ENCODE peak calls at places on chromosomes 3 and 15, in four cellular contexts. C, W, U and E are unnamed samples.

GRCh38 chr15:66796343-66796742 is 94.3 kb downstream of the SMAD6 start:
- DNase-seq in C (no peak), W (no peak), U (no peak), E (no peak)

GRCh38 chr15:57079907-57080750 is 161.7 kb downstream of the TCF12 start:
- DNase-seq in C (no peak), W (no peak), U (no peak), E (no peak)

GRCh38 chr3:20668411-20668810 is 482.4 kb upstream of the SGO1 start:
- DNase-seq in C (no peak), W (no peak), U (no peak), E (no peak)

GRCh38 chr3:194508486-194509449 is 22.0 kb upstream of the ATP13A3 start:
- DNase-seq in C (no peak), W (no peak), U (no peak), E (no peak)

GRCh38 chr15:80250614-80251504 is 1.2 kb downstream of the CTXND1 start:
- DNase-seq in C (no peak), W (no peak), U (no peak), E (no peak)

GRCh38 chr15:74958908-74959642 is 2.5 kb upstream of the RPP25 start:
- DNase-seq in C (no peak), W (no peak), U (no peak), E (no peak)

GRCh38 chr15:47820047-47820779 is 102.9 kb downstream of the SEMA6D start:
- DNase-seq in C (no peak), W (no peak), U (no peak), E (no peak)

GRCh38 chr3:161222662-161223061 is 1.6 kb downstream of the NMD3 start:
- DNase-seq in C (no peak), W (no peak), U (no peak), E (no peak)

GRCh38 chr3:194877311-194878119 is 191.8 kb downstream of the FAM43A start:
- DNase-seq in C (no peak), W (no peak), U (no peak), E (no peak)

GRCh38 chr15:58469432-58470353 is 37.9 kb downstream of the LIPC start:
- DNase-seq in C (no peak), W (no peak), U (no peak), E (no peak)

GRCh38 chr15:39367591-39367990 is 213.3 kb upstream of the THBS1 start:
- DNase-seq in C (no peak), W (no peak), U (no peak), E (no peak)

GRCh38 chr15:84778194-84778593 is 29.8 kb downstream of the ZNF592 start:
- DNase-seq in C (no peak), W (no peak), U (no peak), E (no peak)

GRCh38 chr3:127140501-127141460 is 52.1 kb upstream of the PRR23E start:
- DNase-seq in C (no peak), W (no peak), U (no peak), E (no peak)

GRCh38 chr3:186529204-186529999 is 14.8 kb downstream of the CRYGS start:
- DNase-seq in C (no peak), W (no peak), U (no peak), E (no peak)

GRCh38 chr15:75199347-75199976 is 2.2 kb upstream of the C15orf39 start:
- DNase-seq in C (no peak), W (no peak), U (no peak), E (peak)

GRCh38 chr3:43978708-43979107 is 263.0 kb upstream of the TOPAZ1 start:
- DNase-seq in C (no peak), W (no peak), U (no peak), E (no peak)

GRCh38 chr15:52980446-52980845 is 190.3 kb upstream of the ONECUT1 start:
- DNase-seq in C (no peak), W (no peak), U (no peak), E (no peak)

GRCh38 chr3:76096836-76097587 is 311.7 kb upstream of the ZNF717 start:
- DNase-seq in C (no peak), W (no peak), U (no peak), E (no peak)

GRCh38 chr3:132721479-132722164 is 587 bp downstream of the NPHP3 start:
- DNase-seq in C (peak), W (peak), U (peak), E (no peak)

GRCh38 chr15:99504823-99505551 is 60.8 kb upstream of the MEF2A start:
- DNase-seq in C (no peak), W (no peak), U (no peak), E (peak)

GRCh38 chr15:59976480-59976879 is 27.6 kb upstream of the FOXB1 start:
- DNase-seq in C (peak), W (no peak), U (no peak), E (peak)

GRCh38 chr15:70054366-70054765 is 43.4 kb downstream of the TLE3 start:
- DNase-seq in C (no peak), W (no peak), U (no peak), E (no peak)

GRCh38 chr3:183254816-183255730 is 2.0 kb downstream of the B3GNT5 start:
- DNase-seq in C (no peak), W (no peak), U (no peak), E (no peak)

GRCh38 chr3:22982981-22983582 is 220.0 kb upstream of the UBE2E2 start:
- DNase-seq in C (no peak), W (no peak), U (no peak), E (no peak)

GRCh38 chr3:5473471-5473870 is 286.0 kb downstream of the EDEM1 start:
- DNase-seq in C (no peak), W (no peak), U (no peak), E (no peak)

GRCh38 chr3:69181592-69182211 is 59.3 kb upstream of the LMOD3 start:
- DNase-seq in C (no peak), W (peak), U (no peak), E (no peak)

GRCh38 chr3:58441514-58442450 is 8.2 kb upstream of the PDHB start:
- DNase-seq in C (no peak), W (no peak), U (no peak), E (no peak)

GRCh38 chr3:38117163-38117716 is 19.7 kb downstream of the ACAA1 start:
- DNase-seq in C (peak), W (peak), U (no peak), E (no peak)

GRCh38 chr3:31754575-31755278 is 222.0 kb downstream of the STT3B start:
- DNase-seq in C (no peak), W (no peak), U (no peak), E (peak)

GRCh38 chr15:85865070-85865684 is 70.5 kb upstream of the KLHL25 start:
- DNase-seq in C (no peak), W (peak), U (peak), E (no peak)

GRCh38 chr3:108079877-108080276 is 11.0 kb downstream of the CD47 start:
- DNase-seq in C (no peak), W (no peak), U (no peak), E (no peak)

GRCh38 chr3:46835059-46835458 is 28.2 kb downstream of the MYL3 start:
- DNase-seq in C (no peak), W (no peak), U (no peak), E (no peak)

GRCh38 chr3:125512135-125512920 is 7.7 kb downstream of the SNX4 start:
- DNase-seq in C (no peak), W (no peak), U (no peak), E (peak)

GRCh38 chr15:82832601-82833209 is 23.3 kb downstream of the WHAMM start:
- DNase-seq in C (no peak), W (no peak), U (no peak), E (no peak)

GRCh38 chr3:43870110-43870509 is 179.4 kb downstream of the ABHD5 start:
- DNase-seq in C (no peak), W (no peak), U (no peak), E (no peak)

GRCh38 chr3:160808838-160809237 is 52.8 kb downstream of the PPM1L start:
- DNase-seq in C (no peak), W (no peak), U (no peak), E (no peak)

GRCh38 chr15:38072507-38073277 is 138.3 kb downstream of the TMCO5A start:
- DNase-seq in C (no peak), W (peak), U (no peak), E (peak)

GRCh38 chr15:38041576-38041975 is 107.1 kb downstream of the TMCO5A start:
- DNase-seq in C (no peak), W (no peak), U (no peak), E (no peak)